ENCODE peak calls at places on chromosomes 11 and 22, in eight cellular contexts. G, P, F, D, H, Z, E and V are unnamed samples.

GRCh38 chr22:36913431-36914382 is at the start of gene CSF2RB:
- DNase-seq in G (no peak), E (no peak), F (no peak), D (no peak), Z (no peak), H (no peak), P (no peak), V (no peak)

GRCh38 chr22:23530766-23531282 is 49.3 kb downstream of the IGLL1 start:
- DNase-seq in F (no peak), P (no peak), D (no peak), E (no peak), G (no peak), Z (no peak), H (no peak), V (no peak)

GRCh38 chr11:65558002-65558784 is at the start of gene LTBP3:
- DNase-seq in H (peak; percentile 79), P (no peak), F (no peak), Z (no peak), E (peak; percentile 90), G (peak; percentile 69), D (peak; percentile 67), V (no peak)

GRCh38 chr11:117606211-117606610 is 190.8 kb downstream of the DSCAML1 start:
- DNase-seq in H (no peak), G (no peak), P (no peak), F (no peak), D (no peak), Z (no peak), E (no peak), V (no peak)

GRCh38 chr11:47997063-47998053 is 17.0 kb downstream of the PTPRJ start:
- DNase-seq in G (no peak), H (no peak), F (no peak), D (no peak), Z (no peak), E (no peak), P (no peak), V (no peak)

GRCh38 chr11:61472282-61472681 is 36.3 kb upstream of the LRRC10B start:
- DNase-seq in H (no peak), F (no peak), Z (no peak), G (no peak), E (no peak), D (no peak), P (no peak), V (no peak)

GRCh38 chr22:37184380-37184755 is 3.7 kb downstream of the C1QTNF6 start:
- DNase-seq in G (no peak), H (no peak), Z (no peak), F (no peak), E (no peak), P (no peak), D (no peak), V (no peak)

GRCh38 chr22:43526117-43526655 is 114.4 kb downstream of the MPPED1 start:
- DNase-seq in Z (no peak), G (no peak), F (no peak), P (no peak), H (no peak), D (no peak), E (no peak), V (no peak)

GRCh38 chr11:57762235-57762866 is 749 bp downstream of the CTNND1 start:
- DNase-seq in P (no peak), G (no peak), D (peak; percentile 22), H (no peak), Z (no peak), E (peak; percentile 29), F (no peak), V (no peak)

GRCh38 chr11:107018902-107019493 is 722 bp upstream of the GUCY1A2 start:
- DNase-seq in F (no peak), H (peak; percentile 45), D (peak; percentile 32), P (no peak), G (peak; percentile 82), E (peak; percentile 84), Z (no peak), V (peak; percentile 71)

GRCh38 chr11:91904792-91905785 is 319.5 kb upstream of the FAT3 start:
- DNase-seq in Z (no peak), G (no peak), F (no peak), D (no peak), P (no peak), E (no peak), H (no peak), V (no peak)

GRCh38 chr11:35158371-35159081 is 19.6 kb downstream of the CD44 start:
- DNase-seq in H (no peak), D (no peak), P (no peak), Z (no peak), F (no peak), E (no peak), G (no peak), V (no peak)

GRCh38 chr22:46914916-46915894 is 152.8 kb downstream of the TBC1D22A start:
- DNase-seq in F (no peak), E (no peak), D (no peak), Z (no peak), H (no peak), G (no peak), P (no peak), V (no peak)

GRCh38 chr22:25081409-25081824 is 118.2 kb upstream of the CRYBB3 start:
- DNase-seq in F (no peak), P (peak; percentile 63), Z (no peak), D (peak; percentile 71), H (peak; percentile 18), G (peak; percentile 30), E (no peak), V (peak; percentile 23)

GRCh38 chr11:93861808-93862207 is 11.4 kb upstream of the VSTM5 start:
- DNase-seq in D (no peak), P (no peak), Z (no peak), G (no peak), F (no peak), H (no peak), E (no peak), V (no peak)

GRCh38 chr11:110366234-110366633 is 63.5 kb upstream of the FDX1 start:
- DNase-seq in D (peak; percentile 20), H (no peak), Z (no peak), P (no peak), F (no peak), G (no peak), E (peak; percentile 31), V (no peak)

GRCh38 chr11:44633641-44634040 is 68.2 kb downstream of the CD82 start:
- DNase-seq in E (no peak), D (no peak), F (no peak), P (peak; percentile 20), Z (no peak), G (no peak), H (no peak), V (no peak)

GRCh38 chr11:123338997-123339752 is 90.9 kb upstream of the GRAMD1B start:
- DNase-seq in E (no peak), F (no peak), G (no peak), H (no peak), Z (no peak), P (no peak), D (no peak), V (no peak)

GRCh38 chr22:33707581-33707980 is 212.7 kb downstream of the LARGE1 start:
- DNase-seq in F (no peak), E (no peak), Z (no peak), H (no peak), G (no peak), P (no peak), D (no peak), V (no peak)

GRCh38 chr22:26168934-26169311 is 339 bp upstream of the SEZ6L start:
- DNase-seq in H (no peak), F (no peak), Z (no peak), P (no peak), E (no peak), D (no peak), G (no peak), V (no peak)

GRCh38 chr11:27353593-27354358 is 9.2 kb downstream of the CCDC34 start:
- DNase-seq in G (no peak), P (no peak), D (no peak), Z (no peak), F (no peak), E (peak; percentile 16), H (no peak), V (no peak)

GRCh38 chr22:49882519-49883293 is 29.1 kb downstream of the ZBED4 start:
- DNase-seq in Z (no peak), P (no peak), E (peak; percentile 13), H (no peak), G (no peak), F (no peak), D (no peak), V (no peak)

GRCh38 chr22:38454011-38454360 is 1.0 kb downstream of the KCNJ4 start:
- DNase-seq in H (no peak), P (no peak), F (no peak), E (no peak), Z (no peak), G (no peak), D (no peak), V (no peak)

GRCh38 chr22:19710020-19710768 is 4.1 kb upstream of the SEPTIN5 start:
- DNase-seq in D (no peak), Z (no peak), E (no peak), F (no peak), H (no peak), G (peak; percentile 2), P (no peak), V (no peak)

GRCh38 chr11:46306296-46306853 is 28.9 kb downstream of the CREB3L1 start:
- DNase-seq in Z (no peak), G (no peak), P (no peak), E (no peak), H (peak; percentile 75), D (no peak), F (no peak), V (no peak)

GRCh38 chr11:60303661-60304060 is 23.2 kb downstream of the MS4A4A start:
- DNase-seq in E (no peak), G (no peak), Z (no peak), H (no peak), P (no peak), D (no peak), F (no peak), V (no peak)

GRCh38 chr11:69297926-69298777 is 4.2 kb downstream of the MYEOV start:
- DNase-seq in H (peak; percentile 85), E (peak; percentile 81), D (no peak), F (no peak), G (peak; percentile 34), P (peak; percentile 45), Z (no peak), V (no peak)